ENCODE peak calls at places on chromosomes 16 and 17, in six cellular contexts. E is fibroblast of pulmonary artery, G is AG10803, R is hepatocyte, J is SK-N-SH, C is HepG2. K is an unnamed sample.

GRCh38 chr17:56636276-56636675 is 42.8 kb downstream of the NOG start:
- DNase-seq in C (no peak), E (no peak), G (peak), R (no peak), J (no peak), K (no peak)

GRCh38 chr17:76146053-76146875 is 5.2 kb upstream of the FOXJ1 start:
- DNase-seq in R (no peak), G (no peak), E (no peak), J (no peak), C (no peak), K (no peak)

GRCh38 chr16:73095885-73096341 is 48.0 kb upstream of the ZFHX3 start:
- DNase-seq in R (peak), G (no peak), C (no peak), J (peak), E (peak), K (peak)

GRCh38 chr17:67229109-67229991 is 15.6 kb downstream of the HELZ start:
- DNase-seq in G (no peak), E (no peak), C (no peak), R (no peak), J (no peak), K (no peak)

GRCh38 chr16:20884240-20884556 is 16.0 kb downstream of the DCUN1D3 start:
- DNase-seq in G (peak), R (peak), C (peak), J (no peak), E (peak), K (peak)

GRCh38 chr16:64356267-64356666 is 765.6 kb downstream of the CDH11 start:
- DNase-seq in C (no peak), J (no peak), R (peak), E (peak), G (peak), K (peak)

GRCh38 chr17:72419866-72420774 is 299.3 kb downstream of the SOX9 start:
- DNase-seq in R (peak), J (no peak), C (no peak), E (no peak), G (no peak), K (peak)

GRCh38 chr17:18182978-18183333 is 672 bp upstream of the ALKBH5 start:
- DNase-seq in C (no peak), R (peak), J (peak), G (peak), E (peak), K (no peak)

GRCh38 chr17:41589301-41589700 is 2.6 kb upstream of the KRT14 start:
- DNase-seq in E (no peak), J (no peak), R (no peak), C (no peak), G (no peak), K (no peak)

GRCh38 chr16:1729445-1729844 is 23.4 kb downstream of the MAPK8IP3 start:
- DNase-seq in J (no peak), E (no peak), G (no peak), R (no peak), C (no peak), K (no peak)

GRCh38 chr17:17503566-17504130 is 7.5 kb upstream of the RASD1 start:
- DNase-seq in C (no peak), E (no peak), G (no peak), J (no peak), R (no peak), K (no peak)

GRCh38 chr16:59067207-59067606 is 333.1 kb upstream of the GOT2 start:
- DNase-seq in G (no peak), C (no peak), R (no peak), E (peak), J (no peak), K (no peak)

GRCh38 chr17:7132511-7133094 is 18.0 kb upstream of the ASGR2 start:
- DNase-seq in G (no peak), R (peak), C (peak), J (no peak), E (peak), K (no peak)

GRCh38 chr16:88533945-88534641 is 36.1 kb upstream of the ZC3H18 start:
- DNase-seq in C (no peak), G (peak), R (peak), E (peak), J (peak), K (peak)

GRCh38 chr17:82201498-82201910 is 11.1 kb downstream of the CCDC57 start:
- DNase-seq in G (no peak), E (no peak), C (no peak), R (no peak), J (peak), K (no peak)

GRCh38 chr17:82203920-82204319 is 8.7 kb downstream of the CCDC57 start:
- DNase-seq in J (peak), R (no peak), E (no peak), G (no peak), C (no peak), K (no peak)

GRCh38 chr17:82204831-82205719 is 7.6 kb downstream of the CCDC57 start:
- DNase-seq in C (no peak), E (peak), R (peak), G (peak), J (peak), K (peak)

GRCh38 chr17:82202981-82203380 is 9.7 kb downstream of the CCDC57 start:
- DNase-seq in E (no peak), G (no peak), J (peak), C (no peak), R (no peak), K (no peak)

DNA sequence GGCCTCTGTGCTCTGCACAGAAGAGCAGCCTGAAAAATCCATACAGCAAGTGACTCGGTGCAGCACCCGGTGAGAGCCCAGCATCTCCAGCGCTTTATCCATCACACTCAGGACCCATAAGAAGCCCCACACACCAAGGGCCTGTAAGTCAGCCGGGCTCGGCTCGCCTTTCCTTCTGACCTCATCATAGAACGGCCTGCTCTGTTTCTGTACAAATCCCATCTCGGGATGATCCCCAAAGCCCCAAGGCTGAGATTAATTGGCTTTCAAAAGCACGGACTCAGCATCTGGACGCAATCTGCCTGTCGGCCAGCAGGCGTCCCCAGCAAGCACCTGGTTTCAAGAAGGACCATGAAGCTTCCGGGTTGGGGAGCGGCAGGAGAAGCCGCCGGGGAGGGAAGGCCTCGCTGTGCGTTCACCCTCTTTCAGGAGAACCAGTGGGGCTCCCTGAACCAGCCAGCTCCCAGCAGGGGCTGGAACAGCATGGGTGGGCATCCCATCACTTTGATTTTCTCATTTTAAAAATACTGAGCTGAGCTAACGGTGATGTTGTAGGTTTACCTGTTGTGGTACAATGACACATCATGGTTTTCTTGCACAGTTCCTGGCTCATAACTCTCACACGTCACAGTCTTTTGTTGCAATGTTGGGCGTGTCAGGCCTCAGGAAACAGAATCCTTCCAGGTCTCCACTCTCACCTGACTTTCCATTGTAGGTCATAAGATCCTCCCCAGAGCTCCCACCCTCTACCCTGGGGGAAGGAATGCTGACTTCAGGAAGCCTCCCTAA is 6.7 kb downstream of the CCDC57 start:
- DNase-seq in R (peak), E (peak), J (peak), G (peak), C (peak), K (peak)
- H3K4me3 ChIP-seq in R (no peak), E (no peak), J (peak), G (no peak), C (peak), K (no peak)

DNA sequence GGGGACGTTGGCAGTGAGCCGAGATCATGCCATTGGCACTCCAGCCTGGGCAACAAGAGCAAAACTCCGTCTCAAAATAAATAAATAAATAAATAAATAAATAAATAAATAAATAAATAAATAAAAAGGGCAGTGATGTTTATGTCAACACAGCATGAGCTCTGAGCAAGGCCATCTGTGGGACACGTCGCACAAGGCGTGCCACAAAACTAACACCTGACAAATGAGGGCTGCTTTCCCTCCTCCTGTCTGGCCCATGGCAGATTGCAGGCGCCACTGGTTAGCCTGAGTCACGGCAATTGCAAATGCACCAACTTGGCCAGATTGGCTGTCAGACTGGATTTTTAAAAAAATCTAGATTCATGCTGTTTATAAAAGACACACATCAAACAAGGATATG is 25.9 kb upstream of the SPNS3 start:
- DNase-seq in C (peak), G (no peak), J (no peak), R (no peak), E (peak), K (no peak)
- TF ChIP-seq CTCF in C (no peak), G (no peak), J (no peak), R (no peak), E (no peak), K (no peak)

DNA sequence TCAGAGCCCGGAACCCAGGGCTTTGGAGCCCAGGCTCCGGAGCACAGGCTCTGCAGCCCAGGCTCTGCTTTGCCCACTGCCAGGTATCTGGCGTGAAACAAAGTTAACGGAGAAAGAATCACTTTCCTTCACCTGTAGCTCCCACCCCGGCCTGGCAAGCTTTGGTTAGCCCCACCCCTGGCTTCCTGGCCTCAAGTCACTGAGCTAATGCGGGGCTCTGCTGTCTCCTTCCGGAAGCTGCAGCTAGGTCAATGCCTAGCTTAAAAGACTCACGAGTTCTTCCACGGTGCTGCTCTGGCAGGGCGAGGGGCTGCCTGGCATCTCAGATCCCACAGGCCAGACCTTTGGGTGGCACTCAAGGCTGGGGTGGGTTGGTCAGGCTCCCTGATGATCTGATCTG is 21.1 kb upstream of the SPPL2C start:
- DNase-seq in E (no peak), J (no peak), G (no peak), C (no peak), R (no peak), K (no peak)
- H3K4me3 ChIP-seq in E (no peak), J (no peak), G (no peak), C (no peak), R (no peak), K (no peak)

DNA sequence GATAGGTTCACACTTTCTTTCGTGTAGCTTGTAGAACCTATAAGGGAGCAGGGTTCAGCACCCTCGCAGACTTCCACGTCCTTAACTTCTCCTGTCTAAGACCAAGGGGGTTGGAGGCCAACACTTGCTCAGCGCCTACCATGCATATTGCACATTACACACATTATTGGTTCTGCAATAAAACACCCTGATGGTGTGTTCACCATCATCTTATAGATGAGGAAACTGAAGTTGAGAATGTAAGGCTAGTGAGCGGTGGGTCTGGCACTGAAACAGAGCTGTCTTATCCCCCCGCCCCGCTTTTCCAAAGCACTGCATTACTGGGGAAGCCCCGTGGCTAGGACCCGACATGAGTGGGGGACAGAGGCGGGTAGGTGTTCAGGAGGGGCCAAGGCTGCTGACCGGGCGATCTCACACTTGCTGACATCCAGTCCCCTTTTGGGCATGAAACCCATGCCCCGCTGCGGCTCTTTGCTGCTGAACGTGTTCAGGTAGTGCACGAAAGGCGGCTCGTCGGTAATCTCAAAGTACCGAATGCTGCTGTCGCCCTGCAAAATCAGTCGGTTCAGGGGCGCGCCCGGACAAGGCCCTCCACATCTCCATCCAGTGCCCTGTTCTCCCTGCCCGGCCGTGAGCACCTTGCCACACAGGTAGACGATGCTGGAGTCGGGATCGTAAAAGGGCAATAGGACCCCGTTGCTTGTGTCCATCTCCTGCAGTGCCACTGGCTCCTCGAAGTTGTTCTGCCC is 6.2 kb downstream of the CORO6 start:
- DNase-seq in J (no peak), G (no peak), R (no peak), E (no peak), C (no peak), K (no peak)
- TF ChIP-seq CTCF in J (no peak), G (no peak), R (no peak), E (no peak), C (no peak), K (no peak)